ENCODE peak calls at places on chromosomes 16 and 17, in ten cellular contexts. J is AG04449, N is testis, O is MM.1S, H is Calu3, W is thoracic aorta, R is AG09319, K is GM13976, D is fibroblast of pulmonary artery, B is lower lobe of right lung. F is an unnamed sample.

GRCh38 chr17:81479672-81480071 is 32.9 kb downstream of the ACTG1 start:
- DNase-seq in J (no peak), N (no peak), O (no peak), H (no peak), W (no peak), R (no peak), K (no peak), D (no peak), B (no peak), F (no peak)

GRCh38 chr17:14559720-14560119 is 258.8 kb downstream of the HS3ST3B1 start:
- DNase-seq in J (no peak), N (no peak), O (no peak), H (no peak), W (no peak), R (no peak), K (no peak), D (no peak), B (no peak), F (no peak)

GRCh38 chr16:24216961-24217360 is 39.2 kb upstream of the CACNG3 start:
- DNase-seq in J (no peak), N (no peak), O (no peak), H (no peak), W (no peak), R (no peak), K (no peak), D (no peak), B (no peak), F (no peak)

GRCh38 chr16:28292731-28293588 is 635 bp downstream of the SBK1 start:
- DNase-seq in J (no peak), N (no peak), O (no peak), H (no peak), W (no peak), R (no peak), K (no peak), D (no peak), B (no peak), F (no peak)

GRCh38 chr17:71441098-71441497 is 679.7 kb upstream of the SOX9 start:
- DNase-seq in J (peak), N (no peak), O (no peak), H (peak), W (no peak), R (no peak), K (no peak), D (peak), B (no peak), F (no peak)

GRCh38 chr16:3242709-3243108 is 7.8 kb upstream of the ZNF200 start:
- DNase-seq in J (no peak), N (no peak), O (no peak), H (no peak), W (no peak), R (no peak), K (no peak), D (no peak), B (no peak), F (no peak)

GRCh38 chr17:29589524-29590260 is at the start of gene GIT1:
- DNase-seq in J (no peak), N (peak), O (peak), H (peak), W (no peak), R (peak), K (peak), D (peak), B (peak), F (peak)

GRCh38 chr16:76748698-76749097 is 442.3 kb upstream of the MON1B start:
- DNase-seq in J (no peak), N (no peak), O (no peak), H (no peak), W (no peak), R (no peak), K (no peak), D (no peak), B (no peak), F (no peak)

GRCh38 chr17:5694507-5694906 is 110.2 kb upstream of the NLRP1 start:
- DNase-seq in J (no peak), N (no peak), O (no peak), H (no peak), W (no peak), R (no peak), K (no peak), D (no peak), B (no peak), F (no peak)

GRCh38 chr17:46795379-46795952 is 23.0 kb downstream of the WNT3 start:
- DNase-seq in J (no peak), N (no peak), O (no peak), H (peak), W (no peak), R (no peak), K (no peak), D (peak), B (no peak), F (no peak)

GRCh38 chr17:21374455-21375161 is 1.5 kb upstream of the KCNJ12 start:
- DNase-seq in J (no peak), N (no peak), O (no peak), H (no peak), W (no peak), R (no peak), K (no peak), D (no peak), B (no peak), F (no peak)

GRCh38 chr17:58517378-58517927 is 3.0 kb upstream of the MTMR4 start:
- DNase-seq in J (no peak), N (no peak), O (no peak), H (no peak), W (no peak), R (no peak), K (no peak), D (no peak), B (no peak), F (no peak)

GRCh38 chr16:4733747-4734062 is 366 bp downstream of the ANKS3 start:
- DNase-seq in J (no peak), N (no peak), O (no peak), H (peak), W (no peak), R (no peak), K (no peak), D (no peak), B (no peak), F (no peak)

GRCh38 chr17:61409301-61410099 is 9.9 kb downstream of the TBX2 start:
- DNase-seq in J (no peak), N (peak), O (peak), H (peak), W (no peak), R (peak), K (peak), D (peak), B (peak), F (no peak)

GRCh38 chr17:82105882-82106696 is 8.1 kb upstream of the FASN start:
- DNase-seq in J (no peak), N (peak), O (peak), H (peak), W (no peak), R (no peak), K (peak), D (peak), B (peak), F (no peak)

DNA sequence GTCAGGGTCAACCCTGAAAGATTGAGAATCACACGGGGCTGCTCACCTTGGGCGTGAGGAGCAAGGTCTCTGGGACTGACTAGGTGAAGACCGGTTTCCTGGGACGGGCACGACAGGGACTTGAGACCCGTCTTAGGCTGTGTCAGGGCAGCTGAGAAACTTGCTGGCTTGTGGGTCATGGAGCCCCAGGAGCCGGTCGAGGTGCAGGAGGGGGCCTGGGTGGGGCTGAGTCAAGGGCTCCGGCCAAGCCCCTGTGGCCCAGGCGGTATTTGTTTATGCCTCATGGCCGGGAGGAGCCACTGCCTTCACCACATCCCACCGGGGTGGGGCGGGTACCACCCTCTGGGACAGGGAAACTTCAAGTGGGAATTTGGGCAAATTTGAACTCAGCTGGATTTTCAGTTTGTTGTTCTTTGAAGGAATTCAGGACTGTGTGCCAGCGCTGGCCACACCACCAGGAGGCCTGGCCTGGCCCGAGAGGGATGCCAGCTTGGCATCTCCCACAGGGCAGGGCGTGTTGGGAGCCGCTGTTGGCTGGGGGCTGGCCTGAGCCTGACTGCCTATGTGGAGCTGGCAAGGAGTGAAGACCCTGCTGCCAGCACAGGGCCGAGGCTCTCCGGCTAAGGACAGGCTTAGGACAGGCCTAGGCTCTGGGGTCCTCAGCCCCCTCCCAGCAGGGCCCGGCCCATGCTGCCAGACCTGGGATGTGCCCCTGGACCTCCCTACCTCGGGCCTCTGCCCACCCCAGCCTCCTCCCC is 116.1 kb downstream of the METRNL start:
- DNase-seq in J (no peak), N (peak), O (no peak), H (no peak), W (peak), R (peak), K (no peak), D (peak), B (peak), F (no peak)
- TF ChIP-seq CTCF in J (no peak), N (peak), O (no peak), H (no peak), W (peak), R (peak), K (no peak), D (no peak), B (no peak), F (no peak)

DNA sequence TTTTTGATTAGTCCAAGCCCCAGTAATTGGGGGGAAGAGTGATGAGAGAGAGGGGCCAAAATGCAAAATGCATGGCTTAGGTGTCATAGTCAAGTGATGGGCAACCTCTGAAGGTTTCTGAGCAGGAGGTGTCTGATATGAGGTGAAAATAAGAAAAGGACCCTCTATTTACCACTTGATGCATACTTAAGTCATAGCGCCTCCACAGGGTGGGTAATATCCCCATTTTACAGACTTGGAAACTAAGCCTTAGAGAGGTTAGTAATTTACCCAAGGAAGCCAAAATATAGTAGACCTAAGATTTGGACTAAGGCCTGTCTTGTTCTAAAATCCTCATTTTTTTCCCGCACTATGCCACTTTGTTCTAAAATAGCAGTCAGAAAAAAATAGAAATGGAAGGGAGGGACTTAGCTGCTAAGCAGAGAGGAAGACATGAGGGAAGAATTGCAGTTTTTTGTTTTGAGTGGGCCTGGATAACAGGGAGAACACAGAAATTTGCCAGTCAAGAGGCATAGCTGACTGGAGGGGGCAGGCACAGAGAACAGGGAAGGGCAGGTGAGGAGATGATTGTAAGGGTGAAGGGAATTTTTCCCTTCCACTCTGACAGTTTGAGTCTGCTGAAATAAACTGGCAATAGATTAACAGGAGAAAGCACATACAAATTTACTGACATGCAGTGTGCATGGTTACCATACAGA is 2.3 kb upstream of the GRB2 start:
- DNase-seq in J (no peak), N (no peak), O (no peak), H (no peak), W (no peak), R (no peak), K (no peak), D (no peak), B (no peak), F (no peak)
- TF ChIP-seq CTCF in J (no peak), N (no peak), O (no peak), H (no peak), W (no peak), R (no peak), K (no peak), D (no peak), B (no peak), F (no peak)

DNA sequence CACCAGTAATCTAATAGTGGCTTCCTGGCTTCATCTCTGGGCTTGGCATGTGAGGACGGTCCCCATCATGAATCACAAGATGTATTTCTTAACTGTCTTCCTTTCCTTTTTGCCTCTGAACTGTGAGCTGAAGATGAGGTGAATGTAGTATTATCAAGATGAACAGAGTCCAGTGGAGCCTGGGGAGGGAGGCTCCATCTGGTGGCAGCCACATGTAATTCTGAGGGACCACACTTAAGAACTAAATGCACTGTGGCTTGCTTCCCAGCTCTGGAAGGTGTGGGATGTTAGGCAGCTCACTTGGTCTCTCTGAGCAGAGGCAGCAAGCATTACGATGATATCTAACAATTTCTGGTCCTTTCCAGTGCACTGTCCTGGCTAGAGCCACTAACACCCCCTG is 354.9 kb upstream of the ASIC2 start:
- DNase-seq in J (no peak), N (peak), O (peak), H (peak), W (no peak), R (no peak), K (no peak), D (peak), B (no peak), F (no peak)
- TF ChIP-seq CTCF in J (peak), N (peak), O (peak), H (no peak), W (peak), R (no peak), K (no peak), D (peak), B (peak), F (peak)

DNA sequence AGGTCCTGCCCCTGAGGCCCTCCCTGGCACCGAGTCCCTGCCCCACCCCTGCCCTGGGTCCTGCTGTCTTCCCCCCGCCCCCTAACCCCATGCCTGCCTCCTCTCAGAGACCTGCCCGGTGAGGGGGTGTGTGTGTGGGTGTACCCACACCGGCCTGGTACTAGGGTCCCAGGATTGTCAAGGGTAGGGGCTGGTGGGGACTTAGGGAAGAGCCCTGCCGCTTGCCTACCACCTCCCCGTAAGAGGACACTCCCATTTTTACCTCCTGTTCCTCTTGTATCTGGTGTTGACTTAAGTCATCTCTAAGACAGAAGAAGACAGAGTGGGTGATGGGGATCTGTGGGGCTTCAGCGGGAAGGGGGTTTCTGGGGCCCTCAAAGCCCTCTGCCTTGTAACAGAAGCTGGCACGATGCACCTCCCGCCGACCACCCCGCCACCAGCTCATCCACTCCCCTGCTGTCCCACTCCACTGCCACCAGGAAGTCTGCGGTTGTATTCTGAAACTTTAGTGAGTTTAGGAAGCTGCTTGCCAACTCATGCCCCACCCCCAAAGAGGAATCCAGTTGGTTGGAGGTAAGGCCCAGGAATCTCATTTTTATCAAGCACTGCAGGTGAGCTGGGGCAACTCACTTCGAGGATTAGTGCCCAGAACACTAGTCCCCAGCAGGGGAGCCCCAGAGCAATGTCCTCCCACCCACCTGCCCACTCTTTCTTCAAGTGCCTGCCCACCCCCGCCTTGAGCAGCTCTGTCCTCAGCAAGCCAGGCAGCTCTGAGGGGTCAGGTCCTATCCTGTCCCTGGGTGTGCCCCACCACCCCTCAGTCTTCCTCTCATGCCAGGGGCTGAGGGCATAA is 5.6 kb downstream of the SPATA32 start:
- DNase-seq in J (no peak), N (no peak), O (peak), H (peak), W (no peak), R (no peak), K (no peak), D (no peak), B (no peak), F (no peak)
- TF ChIP-seq CTCF in J (peak), N (no peak), O (peak), H (no peak), W (no peak), R (no peak), K (no peak), D (no peak), B (no peak), F (no peak)